ENCODE peak calls at places on chromosomes 13 and 19, in ten cellular contexts. L, Q, P, U, M, G, C, F, V and Y are unnamed samples.

GRCh38 chr13:113425931-113426590 is 27.2 kb downstream of the ADPRHL1 start:
- DNase-seq in Q (no peak), P (no peak), G (no peak), V (no peak), F (no peak), L (no peak), M (no peak), C (peak; percentile 83), U (no peak), Y (no peak)

GRCh38 chr19:18488403-18488723 is 33.5 kb downstream of the ELL start:
- DNase-seq in V (no peak), C (no peak), M (no peak), L (no peak), Q (no peak), G (no peak), F (no peak), P (no peak), U (no peak), Y (no peak)

GRCh38 chr19:16095071-16095571 is 16.6 kb upstream of the RAB8A start:
- DNase-seq in F (no peak), L (no peak), P (no peak), Q (no peak), G (no peak), C (peak; percentile 57), U (no peak), M (no peak), V (no peak), Y (no peak)

GRCh38 chr19:35959040-35959967 is 23.1 kb downstream of the LRFN3 start:
- DNase-seq in V (no peak), F (peak; percentile 69), P (no peak), U (peak; percentile 57), C (no peak), Q (no peak), L (no peak), M (peak; percentile 33), G (no peak), Y (no peak)

GRCh38 chr13:31038834-31039552 is 106.5 kb downstream of the TEX26 start:
- DNase-seq in U (no peak), G (peak; percentile 44), M (no peak), V (no peak), L (no peak), C (peak; percentile 86), F (peak; percentile 35), Q (no peak), P (no peak), Y (peak; percentile 66)

GRCh38 chr19:44019498-44019897 is 5.7 kb upstream of the ZNF222 start:
- DNase-seq in G (no peak), P (no peak), C (no peak), V (no peak), Q (no peak), L (no peak), U (no peak), F (no peak), M (no peak), Y (no peak)

GRCh38 chr19:13619203-13619632 is 112.9 kb upstream of the CACNA1A start:
- DNase-seq in F (no peak), M (no peak), V (no peak), Q (peak; percentile 23), P (no peak), G (peak; percentile 81), C (no peak), U (no peak), L (no peak), Y (no peak)

GRCh38 chr13:47256618-47257017 is 359.8 kb upstream of the HTR2A start:
- DNase-seq in V (no peak), L (no peak), U (no peak), G (peak; percentile 93), F (no peak), M (no peak), Q (peak; percentile 32), C (no peak), P (peak; percentile 10), Y (no peak)

GRCh38 chr13:43263047-43263446 is 239.7 kb downstream of the DNAJC15 start:
- DNase-seq in M (peak; percentile 42), P (no peak), U (no peak), C (no peak), G (no peak), L (no peak), V (no peak), Q (no peak), F (no peak), Y (no peak)

GRCh38 chr13:35703061-35703460 is 226.6 kb upstream of the MAB21L1 start:
- DNase-seq in F (no peak), G (peak; percentile 8), C (no peak), Q (no peak), V (no peak), P (no peak), M (no peak), L (no peak), U (no peak), Y (no peak)

GRCh38 chr13:33139186-33139585 is 123.0 kb downstream of the KL start:
- DNase-seq in F (no peak), P (no peak), Q (no peak), L (no peak), C (no peak), M (no peak), G (no peak), U (no peak), V (peak; percentile 31), Y (no peak)

GRCh38 chr13:75492389-75492788 is 10.4 kb upstream of the TBC1D4 start:
- DNase-seq in F (no peak), L (no peak), M (no peak), C (peak; percentile 46), G (peak; percentile 69), Q (no peak), U (no peak), V (no peak), P (no peak), Y (no peak)

GRCh38 chr19:50263176-50263575 is 59.8 kb downstream of the MYH14 start:
- DNase-seq in P (no peak), M (no peak), L (no peak), C (no peak), V (no peak), U (no peak), Q (no peak), F (no peak), G (no peak), Y (no peak)

GRCh38 chr19:50257141-50257540 is 53.7 kb downstream of the MYH14 start:
- DNase-seq in G (no peak), L (no peak), V (no peak), F (no peak), M (no peak), U (no peak), C (no peak), P (no peak), Q (no peak), Y (no peak)

GRCh38 chr19:50255115-50255514 is 51.7 kb downstream of the MYH14 start:
- DNase-seq in U (peak; percentile 46), F (no peak), G (no peak), C (no peak), P (no peak), Q (no peak), M (no peak), L (no peak), V (no peak), Y (no peak)

GRCh38 chr19:50261446-50261970 is 58.1 kb downstream of the MYH14 start:
- DNase-seq in P (no peak), U (no peak), M (no peak), L (no peak), Q (no peak), V (no peak), F (no peak), C (no peak), G (no peak), Y (no peak)

DNA sequence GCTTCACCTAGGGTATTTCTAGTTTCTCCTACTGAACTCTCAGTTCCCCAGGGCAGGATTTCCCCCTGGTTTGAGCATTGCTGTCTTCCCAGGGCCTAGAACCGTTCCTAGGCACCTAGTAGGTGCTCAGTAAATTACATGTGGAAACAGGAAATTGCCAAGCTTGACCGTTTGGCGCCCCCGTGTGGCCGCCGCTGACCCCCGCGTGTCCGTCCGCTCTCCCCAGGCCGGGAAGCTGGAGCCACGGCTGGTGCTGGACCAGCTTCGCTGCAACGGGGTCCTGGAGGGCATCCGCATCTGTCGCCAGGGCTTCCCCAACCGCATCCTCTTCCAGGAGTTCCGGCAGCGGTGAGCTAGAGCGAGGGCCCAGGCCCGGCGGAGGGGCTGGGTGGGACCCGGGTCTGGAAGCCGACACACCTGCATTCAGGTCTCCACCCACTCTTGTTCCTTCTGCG is 55.5 kb downstream of the MYH14 start:
- DNase-seq in M (peak; percentile 41), U (peak; percentile 67), L (no peak), P (no peak), C (peak; percentile 52), Q (no peak), F (no peak), G (no peak), V (no peak), Y (no peak)
- TF ChIP-seq CTCF in M (peak; percentile 50), U (peak; percentile 74), L (no peak), P (no peak), C (peak; percentile 66), Q (peak; percentile 10), F (peak; percentile 11), G (no peak), V (peak; percentile 38), Y (peak; percentile 37)

DNA sequence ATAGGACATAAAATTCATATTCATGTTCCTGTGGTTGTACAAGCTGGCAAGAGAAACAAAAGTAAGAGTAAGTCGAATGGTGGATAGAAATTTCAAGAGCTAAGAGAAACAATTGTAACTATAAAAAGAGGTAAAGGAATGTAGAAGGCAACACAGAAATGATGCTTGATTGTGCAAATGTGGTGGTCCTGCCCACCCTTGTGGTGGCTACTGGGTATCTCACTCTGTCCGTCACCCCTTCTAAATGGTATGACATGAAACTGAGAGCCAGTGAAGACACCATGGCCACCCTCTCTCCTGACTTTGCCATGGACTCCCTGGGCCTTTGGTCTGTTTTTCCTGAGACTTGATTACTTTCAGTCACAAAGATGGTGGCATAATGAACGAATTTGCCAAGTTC is 925.9 kb upstream of the SLITRK6 start:
- DNase-seq in M (no peak), L (no peak), F (no peak), V (no peak), Q (no peak), P (no peak), C (peak; percentile 8), G (no peak), U (no peak), Y (no peak)
- TF ChIP-seq CTCF in M (no peak), L (no peak), F (no peak), V (no peak), Q (no peak), P (no peak), C (no peak), G (no peak), U (no peak), Y (no peak)

DNA sequence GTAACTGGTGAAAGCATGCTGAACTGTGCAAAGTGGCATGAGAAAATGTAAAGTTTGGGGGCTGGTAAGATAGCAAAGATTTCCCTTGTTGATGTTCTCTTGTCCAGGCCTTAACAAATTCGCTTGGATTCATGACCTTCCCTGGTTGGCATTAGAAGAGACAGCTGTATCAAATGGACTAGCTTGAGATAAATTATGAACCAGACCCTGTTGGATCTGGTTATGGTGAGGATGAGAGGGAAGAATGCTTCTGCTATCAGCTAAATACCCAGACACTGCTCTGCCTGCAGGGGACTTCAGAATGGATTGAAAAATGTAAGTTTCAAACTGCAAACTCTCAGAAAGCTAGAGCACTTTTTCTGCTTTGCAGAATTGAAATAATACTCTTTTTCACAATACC is 135.2 kb downstream of the EFNB2 start:
- DNase-seq in P (no peak), G (no peak), L (no peak), M (no peak), Q (no peak), F (no peak), U (no peak), C (no peak), V (no peak), Y (no peak)
- TF ChIP-seq CTCF in P (no peak), G (no peak), L (no peak), M (no peak), Q (no peak), F (no peak), U (no peak), C (no peak), V (no peak), Y (no peak)

GRCh38 chr13:45341034-45341798 is at the start of gene TPT1:
- DNase-seq in L (peak; percentile 98), F (peak; percentile 99), Q (peak; percentile 92), U (peak; percentile 95), M (peak; percentile 99), C (peak; percentile 99), V (peak; percentile 96), P (peak; percentile 98), G (peak; percentile 98), Y (peak; percentile 78)
- TF ChIP-seq CTCF in L (no peak), F (no peak), Q (no peak), U (no peak), M (no peak), C (no peak), V (no peak), P (no peak), G (no peak), Y (no peak)